ENCODE peak calls at places on chromosomes 11 and 22, in nine cellular contexts. D is IMR-90, Q is left ventricle myocardium inferior, O is body of pancreas, V is cardiac muscle cell, F is fibroblast of lung, W is kidney, E is mammary epithelial cell, J is prostate gland. R is an unnamed sample.

GRCh38 chr11:32176223-32176811 is 85.4 kb downstream of the RCN1 start:
- DNase-seq in D (peak; percentile 76), Q (peak; percentile 46), O (peak; percentile 81), V (peak; percentile 83), F (peak; percentile 63), W (peak; percentile 70), E (peak; percentile 72), J (peak; percentile 76), R (peak; percentile 65)

GRCh38 chr11:44241851-44242250 is 68.1 kb downstream of the ALX4 start:
- DNase-seq in D (no peak), Q (peak; percentile 66), O (no peak), V (no peak), F (no peak), W (no peak), E (no peak), J (no peak), R (no peak)

GRCh38 chr11:130337281-130338089 is 22.8 kb upstream of the ZBTB44 start:
- DNase-seq in D (no peak), Q (no peak), O (no peak), V (no peak), F (no peak), W (peak; percentile 56), E (no peak), J (no peak), R (no peak)

GRCh38 chr11:128839081-128839480 is 28.0 kb downstream of the KCNJ1 start:
- DNase-seq in D (no peak), Q (no peak), O (no peak), V (no peak), F (no peak), W (no peak), E (no peak), J (no peak), R (no peak)

GRCh38 chr11:68004551-68005335 is 846 bp upstream of the UNC93B1 start:
- DNase-seq in D (no peak), Q (no peak), O (no peak), V (no peak), F (no peak), W (no peak), E (no peak), J (no peak), R (no peak)

GRCh38 chr11:69558519-69558941 is 77.1 kb downstream of the LINC01488 start:
- DNase-seq in D (no peak), Q (no peak), O (no peak), V (no peak), F (no peak), W (no peak), E (no peak), J (no peak), R (no peak)

GRCh38 chr11:113163291-113164030 is 150.9 kb upstream of the TTC12 start:
- DNase-seq in D (no peak), Q (no peak), O (no peak), V (no peak), F (peak; percentile 2), W (peak; percentile 80), E (no peak), J (no peak), R (no peak)

GRCh38 chr22:39283312-39284141 is 35.9 kb downstream of the RPL3 start:
- DNase-seq in D (peak; percentile 26), Q (peak; percentile 63), O (no peak), V (peak; percentile 91), F (peak; percentile 31), W (peak; percentile 97), E (peak; percentile 52), J (no peak), R (no peak)

GRCh38 chr11:130636672-130637463 is 188.4 kb downstream of the ADAMTS15 start:
- DNase-seq in D (peak; percentile 92), Q (no peak), O (no peak), V (no peak), F (peak; percentile 97), W (no peak), E (peak; percentile 95), J (no peak), R (no peak)

GRCh38 chr11:103170865-103171264 is 61.6 kb downstream of the DYNC2H1 start:
- DNase-seq in D (peak; percentile 61), Q (no peak), O (no peak), V (no peak), F (peak; percentile 7), W (no peak), E (no peak), J (no peak), R (no peak)

DNA sequence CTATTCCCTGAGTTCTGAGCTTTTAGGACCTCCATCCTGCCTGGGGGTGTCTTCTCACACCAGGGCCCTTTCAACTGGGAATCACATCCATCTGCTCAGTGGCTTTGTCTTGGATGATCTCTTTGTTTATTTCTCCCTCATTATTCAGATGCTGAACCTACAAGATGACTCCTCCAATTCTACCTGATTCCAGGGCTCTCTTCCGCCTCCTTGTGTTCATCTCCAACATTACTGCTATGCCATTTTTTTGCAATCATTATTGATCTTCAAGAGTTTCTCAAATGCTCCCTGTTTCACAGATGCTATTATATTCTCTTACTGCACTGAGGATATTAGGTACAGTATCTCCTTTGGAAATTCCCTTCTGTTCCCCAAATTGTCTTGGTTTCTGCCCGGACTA is 307.7 kb downstream of the SHANK2 start:
- DNase-seq in D (no peak), Q (no peak), O (no peak), V (no peak), F (no peak), W (no peak), E (no peak), J (no peak), R (no peak)
- H3K9me3 ChIP-seq in D (peaks cover 25% of the 10 kb centered on the region), Q (peaks cover 48% of the 10 kb centered on the region), O (no peaks in the 10 kb centered on the region), V (no peaks in the 10 kb centered on the region), F (no peaks in the 10 kb centered on the region), W (peaks cover 10% of the 10 kb centered on the region), E (peaks cover 15% of the 10 kb centered on the region), J (no peaks in the 10 kb centered on the region), R (peaks cover 6% of the 10 kb centered on the region)

GRCh38 chr22:35726933-35727332 is 9.3 kb downstream of the APOL5 start:
- DNase-seq in D (no peak), Q (no peak), O (no peak), V (no peak), F (no peak), W (no peak), E (no peak), J (no peak), R (no peak)
- H3K9me3 ChIP-seq in D (no peaks in the 10 kb centered on the region), Q (no peaks in the 10 kb centered on the region), O (no peaks in the 10 kb centered on the region), V (no peaks in the 10 kb centered on the region), F (no peaks in the 10 kb centered on the region), W (no peaks in the 10 kb centered on the region), E (no peaks in the 10 kb centered on the region), J (no peaks in the 10 kb centered on the region), R (no peaks in the 10 kb centered on the region)

GRCh38 chr11:58742140-58742539 is 10.4 kb upstream of the GLYAT start:
- DNase-seq in D (no peak), Q (no peak), O (no peak), V (no peak), F (no peak), W (no peak), E (no peak), J (no peak), R (no peak)

GRCh38 chr11:58745705-58746364 is 14.1 kb upstream of the GLYAT start:
- DNase-seq in D (no peak), Q (no peak), O (no peak), V (no peak), F (peak; percentile 11), W (no peak), E (no peak), J (no peak), R (no peak)

GRCh38 chr11:58742981-58743880 is 11.5 kb upstream of the GLYAT start:
- DNase-seq in D (no peak), Q (no peak), O (no peak), V (no peak), F (no peak), W (no peak), E (no peak), J (no peak), R (no peak)

GRCh38 chr11:58741127-58741526 is 9.4 kb upstream of the GLYAT start:
- DNase-seq in D (no peak), Q (no peak), O (no peak), V (no peak), F (no peak), W (no peak), E (no peak), J (no peak), R (no peak)

DNA sequence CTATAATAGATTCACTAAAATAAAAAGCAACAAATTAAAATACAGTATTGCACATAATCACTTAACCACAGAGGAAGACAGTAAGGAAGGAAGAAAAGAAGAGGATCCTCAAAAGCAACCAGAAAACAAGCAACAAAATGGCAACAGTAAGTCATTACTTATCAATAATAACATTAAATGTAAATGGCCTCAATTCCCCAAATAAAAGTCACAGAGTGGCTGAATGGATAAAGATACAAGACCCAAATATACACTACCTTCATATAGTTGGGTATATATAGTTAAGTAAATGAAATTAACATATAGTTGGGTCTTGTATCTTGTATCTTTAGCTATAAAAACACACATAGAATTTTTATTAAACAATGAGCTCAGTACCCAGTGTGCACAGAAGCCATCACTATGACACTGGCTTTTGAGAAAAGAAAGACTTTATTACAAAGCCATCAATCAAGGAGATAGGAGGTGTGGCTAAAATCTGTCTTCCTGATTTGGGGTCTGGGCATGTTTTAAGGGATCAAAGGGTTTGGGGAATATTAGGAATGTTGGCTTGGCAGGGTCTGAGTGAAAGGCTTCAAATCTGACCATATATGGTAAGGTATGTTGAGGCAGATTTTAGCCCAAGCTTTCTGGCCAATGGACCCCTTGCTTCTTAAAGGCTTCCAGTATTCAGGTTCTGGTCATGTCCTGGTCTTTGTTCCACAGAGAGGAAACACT is 13.4 kb upstream of the GLYAT start:
- DNase-seq in D (no peak), Q (no peak), O (no peak), V (no peak), F (no peak), W (no peak), E (no peak), J (no peak), R (no peak)
- H3K9me3 ChIP-seq in D (no peaks in the 10 kb centered on the region), Q (peaks cover 49% of the 10 kb centered on the region), O (no peaks in the 10 kb centered on the region), V (no peaks in the 10 kb centered on the region), F (no peaks in the 10 kb centered on the region), W (peaks cover 12% of the 10 kb centered on the region), E (no peaks in the 10 kb centered on the region), J (no peaks in the 10 kb centered on the region), R (no peaks in the 10 kb centered on the region)

GRCh38 chr22:49076300-49077035 is 751.2 kb downstream of the BRD1 start:
- DNase-seq in D (no peak), Q (no peak), O (no peak), V (no peak), F (no peak), W (peak; percentile 22), E (no peak), J (no peak), R (no peak)

GRCh38 chr22:49075150-49075549 is 752.5 kb downstream of the BRD1 start:
- DNase-seq in D (no peak), Q (no peak), O (no peak), V (no peak), F (no peak), W (peak; percentile 8), E (no peak), J (no peak), R (no peak)

GRCh38 chr22:49078076-49078710 is 749.5 kb downstream of the BRD1 start:
- DNase-seq in D (no peak), Q (no peak), O (no peak), V (no peak), F (no peak), W (peak; percentile 49), E (no peak), J (no peak), R (no peak)

GRCh38 chr22:49077586-49077985 is 750.1 kb downstream of the BRD1 start:
- DNase-seq in D (no peak), Q (no peak), O (no peak), V (no peak), F (no peak), W (peak; percentile 60), E (no peak), J (no peak), R (no peak)

GRCh38 chr22:49077036-49077393 is 750.7 kb downstream of the BRD1 start:
- DNase-seq in D (no peak), Q (no peak), O (no peak), V (no peak), F (no peak), W (peak; percentile 53), E (no peak), J (no peak), R (no peak)
- H3K9me3 ChIP-seq in D (peaks cover 65% of the 10 kb centered on the region), Q (no peaks in the 10 kb centered on the region), O (no peaks in the 10 kb centered on the region), V (no peaks in the 10 kb centered on the region), F (peaks cover 6% of the 10 kb centered on the region), W (no peaks in the 10 kb centered on the region), E (peaks cover 50% of the 10 kb centered on the region), J (no peaks in the 10 kb centered on the region), R (peaks cover 3% of the 10 kb centered on the region)